ENCODE peak calls at places on chromosomes 16 and 17, in four cellular contexts. O, Z, D and N are unnamed samples.

GRCh38 chr16:68704232-68704867 is 32.7 kb upstream of the CDH1 start:
- DNase-seq in O (peak), Z (peak), D (peak), N (peak)

GRCh38 chr16:67571981-67572431 is 9.7 kb downstream of the CTCF start:
- DNase-seq in O (peak), Z (no peak), D (no peak), N (no peak)

GRCh38 chr16:88844412-88845118 is 12.2 kb downstream of the GALNS start:
- DNase-seq in O (no peak), Z (peak), D (peak), N (no peak)

GRCh38 chr17:73359987-73360410 is 48.2 kb upstream of the CDC42EP4 start:
- DNase-seq in O (no peak), Z (peak), D (peak), N (peak)

GRCh38 chr17:2004435-2004952 is 20.6 kb downstream of the RTN4RL1 start:
- DNase-seq in O (no peak), Z (no peak), D (no peak), N (no peak)

GRCh38 chr17:76139801-76140660 is 1.0 kb downstream of the FOXJ1 start:
- DNase-seq in O (peak), Z (peak), D (peak), N (peak)

GRCh38 chr16:66735891-66736290 is 15.5 kb downstream of the DYNC1LI2 start:
- DNase-seq in O (peak), Z (no peak), D (no peak), N (no peak)

GRCh38 chr17:31007695-31008373 is 37.0 kb downstream of the RNF135 start:
- DNase-seq in O (no peak), Z (no peak), D (no peak), N (no peak)

GRCh38 chr17:64106918-64107317 is 23.0 kb downstream of the ERN1 start:
- DNase-seq in O (no peak), Z (no peak), D (no peak), N (no peak)

GRCh38 chr16:83215417-83216001 is 588.7 kb downstream of the CDH13 start:
- DNase-seq in O (peak), Z (peak), D (peak), N (peak)

GRCh38 chr17:7313028-7313889 is 1.9 kb downstream of the GPS2 start:
- DNase-seq in O (peak), Z (no peak), D (peak), N (no peak)

GRCh38 chr17:1186923-1187771 is 7.4 kb upstream of the ABR start:
- DNase-seq in O (peak), Z (peak), D (peak), N (peak)

GRCh38 chr16:54812229-54812628 is 118.4 kb upstream of the IRX5 start:
- DNase-seq in O (peak), Z (no peak), D (no peak), N (no peak)

GRCh38 chr16:53257001-53257400 is 177.3 kb upstream of the RBL2 start:
- DNase-seq in O (peak), Z (no peak), D (peak), N (no peak)
- TF ChIP-seq EZH2phosphoT487 in O (no peak), Z (no peak), D (no peak), N (no peak)

DNA sequence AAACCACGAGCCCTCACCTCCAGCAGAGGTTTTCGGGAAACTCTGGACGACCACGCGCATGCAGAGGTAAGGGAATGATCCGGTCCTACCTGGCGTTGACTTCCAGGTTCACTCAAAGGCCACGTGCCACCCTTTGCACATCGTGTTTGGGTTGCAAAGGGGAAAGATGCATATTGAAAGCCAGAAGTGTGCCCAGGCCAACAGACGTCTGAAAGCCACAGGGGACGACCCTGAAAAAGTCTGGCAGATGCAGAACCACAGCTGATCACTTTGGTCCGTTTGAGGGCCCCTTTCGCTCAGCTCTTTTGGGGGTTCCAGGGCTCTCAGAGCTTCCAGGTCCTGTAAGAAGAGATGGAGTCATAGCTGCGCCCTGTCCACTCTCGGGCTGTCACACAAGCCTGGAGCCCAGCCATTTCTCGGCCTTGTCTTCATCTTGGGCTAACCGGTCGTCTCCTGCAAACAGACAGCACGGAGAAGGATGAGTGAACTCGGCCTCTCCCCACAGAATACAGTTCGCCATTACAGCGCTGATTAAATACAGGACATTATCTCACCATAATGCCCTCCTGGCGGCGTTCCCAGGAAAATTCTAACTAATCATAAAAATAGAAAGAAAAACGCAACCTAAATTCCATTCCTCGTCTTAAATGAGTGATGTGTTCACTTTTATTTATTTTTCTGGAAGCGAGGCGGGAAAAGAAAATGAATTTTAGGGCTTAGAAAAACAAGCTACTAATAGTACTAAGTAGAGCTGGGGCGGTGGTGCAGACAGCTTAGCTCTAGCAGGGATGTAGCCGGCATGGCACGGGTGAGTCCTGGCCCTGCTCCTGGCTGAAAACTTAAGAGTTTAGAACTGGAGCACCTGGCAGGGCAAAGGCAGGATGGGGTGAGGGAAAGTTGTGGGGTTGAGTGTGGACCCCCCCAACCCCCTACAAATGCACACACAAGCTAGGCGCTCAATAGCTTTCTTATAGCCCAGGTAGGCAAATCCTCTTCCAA is 45.5 kb upstream of the ZFHX3 start:
- DNase-seq in O (no peak), Z (no peak), D (no peak), N (no peak)
- TF ChIP-seq EZH2phosphoT487 in O (no peak), Z (no peak), D (no peak), N (no peak)

GRCh38 chr16:57042157-57043111 is 49.9 kb upstream of the CPNE2 start:
- DNase-seq in O (no peak), Z (no peak), D (no peak), N (no peak)
- TF ChIP-seq EZH2phosphoT487 in O (no peak), Z (no peak), D (no peak), N (no peak)

GRCh38 chr17:45262516-45263476 is 902 bp upstream of the SPATA32 start:
- DNase-seq in O (peak), Z (no peak), D (no peak), N (no peak)
- TF ChIP-seq EZH2phosphoT487 in O (no peak), Z (no peak), D (no peak), N (no peak)

GRCh38 chr17:34382586-34383224 is 19.7 kb upstream of the CCL1 start:
- DNase-seq in O (no peak), Z (no peak), D (no peak), N (no peak)

GRCh38 chr17:34383225-34383615 is 20.2 kb upstream of the CCL1 start:
- DNase-seq in O (no peak), Z (no peak), D (no peak), N (no peak)

GRCh38 chr17:34386343-34386924 is 23.4 kb upstream of the CCL1 start:
- DNase-seq in O (no peak), Z (no peak), D (no peak), N (no peak)

GRCh38 chr17:34384822-34385605 is 22.0 kb upstream of the CCL1 start:
- DNase-seq in O (no peak), Z (no peak), D (no peak), N (no peak)

GRCh38 chr17:34384271-34384670 is 21.2 kb upstream of the CCL1 start:
- DNase-seq in O (no peak), Z (no peak), D (no peak), N (no peak)
- TF ChIP-seq EZH2phosphoT487 in O (no peak), Z (no peak), D (no peak), N (no peak)